ENCODE peak calls at places on chromosome 22, in seven cellular contexts. W is IMR-90, R is A549, C is HepG2, Z is H1, K is K562, S is SK-N-SH. J is an unnamed sample.

GRCh38 chr22:36765943-36766450 is 9.9 kb downstream of the IFT27 start:
- DNase-seq in W (peak), R (no peak), C (no peak), Z (no peak), K (no peak), S (no peak), J (no peak)

GRCh38 chr22:38260760-38261477 is 11.9 kb downstream of the TMEM184B start:
- DNase-seq in W (peak), R (no peak), C (peak), Z (no peak), K (no peak), S (no peak), J (no peak)

GRCh38 chr22:29344137-29344536 is 28.6 kb upstream of the RASL10A start:
- DNase-seq in W (peak), R (peak), C (peak), Z (no peak), K (no peak), S (peak), J (no peak)

GRCh38 chr22:25232301-25232700 is 12.9 kb downstream of the CRYBB2 start:
- DNase-seq in W (peak), R (no peak), C (no peak), Z (no peak), K (no peak), S (no peak), J (no peak)

GRCh38 chr22:21013742-21014201 is 1.2 kb upstream of the P2RX6 start:
- DNase-seq in W (no peak), R (no peak), C (no peak), Z (no peak), K (no peak), S (no peak), J (no peak)

GRCh38 chr22:38873469-38874411 is 1.7 kb upstream of the CBX6 start:
- DNase-seq in W (no peak), R (no peak), C (no peak), Z (peak), K (no peak), S (no peak), J (peak)

GRCh38 chr22:25051073-25051472 is 98.6 kb downstream of the KIAA1671 start:
- DNase-seq in W (no peak), R (no peak), C (no peak), Z (peak), K (peak), S (peak), J (no peak)

GRCh38 chr22:39917091-39917703 is 16.3 kb downstream of the GRAP2 start:
- DNase-seq in W (no peak), R (no peak), C (no peak), Z (no peak), K (no peak), S (no peak), J (no peak)

GRCh38 chr22:31736458-31736857 is 13.5 kb downstream of the PRR14L start:
- DNase-seq in W (no peak), R (no peak), C (no peak), Z (no peak), K (no peak), S (no peak), J (no peak)

GRCh38 chr22:25840162-25840561 is 98.2 kb downstream of the MYO18B start:
- DNase-seq in W (no peak), R (no peak), C (no peak), Z (peak), K (no peak), S (no peak), J (no peak)

GRCh38 chr22:42439021-42439420 is 6.8 kb upstream of the NFAM1 start:
- DNase-seq in W (no peak), R (no peak), C (no peak), Z (no peak), K (no peak), S (no peak), J (no peak)

GRCh38 chr22:26431151-26431995 is 2.3 kb downstream of the ASPHD2 start:
- DNase-seq in W (no peak), R (no peak), C (no peak), Z (no peak), K (no peak), S (no peak), J (peak)

GRCh38 chr22:29313126-29314071 is 2.1 kb downstream of the RASL10A start:
- DNase-seq in W (no peak), R (no peak), C (no peak), Z (peak), K (no peak), S (peak), J (no peak)

GRCh38 chr22:31604137-31604705 is 57.8 kb downstream of the PISD start:
- DNase-seq in W (no peak), R (no peak), C (no peak), Z (no peak), K (no peak), S (no peak), J (no peak)

GRCh38 chr22:39658367-39658766 is 87.8 kb downstream of the CACNA1I start:
- DNase-seq in W (no peak), R (peak), C (no peak), Z (no peak), K (no peak), S (no peak), J (no peak)

GRCh38 chr22:12613199-12613598 is 2914.8 kb upstream of the OR11H1 start:
- DNase-seq in W (no peak), R (no peak), C (no peak), Z (no peak), K (no peak), S (no peak), J (no peak)

GRCh38 chr22:19902245-19902699 is 39.3 kb upstream of the COMT start:
- DNase-seq in W (no peak), R (no peak), C (peak), Z (no peak), K (no peak), S (no peak), J (no peak)

GRCh38 chr22:50656122-50657070 is 16.2 kb upstream of the SHANK3 start:
- DNase-seq in W (peak), R (peak), C (peak), Z (no peak), K (no peak), S (peak), J (no peak)

GRCh38 chr22:49770454-49771265 is 57.0 kb downstream of the BRD1 start:
- DNase-seq in W (no peak), R (no peak), C (no peak), Z (no peak), K (no peak), S (no peak), J (no peak)

GRCh38 chr22:23073506-23074229 is 3.3 kb downstream of the GNAZ start:
- DNase-seq in W (no peak), R (no peak), C (no peak), Z (no peak), K (no peak), S (no peak), J (no peak)

GRCh38 chr22:23845661-23846469 is 7.1 kb upstream of the DERL3 start:
- DNase-seq in W (no peak), R (no peak), C (no peak), Z (no peak), K (no peak), S (peak), J (no peak)

GRCh38 chr22:20384865-20385264 is 9.1 kb upstream of the ZNF74 start:
- DNase-seq in W (no peak), R (no peak), C (no peak), Z (no peak), K (no peak), S (no peak), J (no peak)

GRCh38 chr22:37696657-37697539 is at the start of gene TRIOBP:
- DNase-seq in W (peak), R (peak), C (no peak), Z (peak), K (peak), S (peak), J (peak)

GRCh38 chr22:27654536-27655445 is 146.8 kb downstream of the MN1 start:
- DNase-seq in W (peak), R (no peak), C (no peak), Z (peak), K (no peak), S (no peak), J (no peak)

GRCh38 chr22:27648853-27649252 is 152.7 kb downstream of the MN1 start:
- DNase-seq in W (no peak), R (no peak), C (no peak), Z (no peak), K (no peak), S (no peak), J (no peak)

GRCh38 chr22:27650572-27650971 is 151.0 kb downstream of the MN1 start:
- DNase-seq in W (no peak), R (no peak), C (no peak), Z (no peak), K (no peak), S (no peak), J (no peak)

GRCh38 chr22:27650985-27651384 is 150.6 kb downstream of the MN1 start:
- DNase-seq in W (no peak), R (no peak), C (no peak), Z (no peak), K (no peak), S (no peak), J (no peak)

GRCh38 chr22:27651486-27651885 is 150.1 kb downstream of the MN1 start:
- DNase-seq in W (no peak), R (no peak), C (no peak), Z (no peak), K (no peak), S (no peak), J (no peak)
- TF ChIP-seq RFX5 in W (no peak), R (no peak), C (no peak), Z (no peak), K (no peak), S (no peak), J (no peak)

GRCh38 chr22:27462190-27462589 is 339.4 kb downstream of the MN1 start:
- DNase-seq in W (no peak), R (no peak), C (peak), Z (no peak), K (no peak), S (peak), J (no peak)

GRCh38 chr22:27461470-27461869 is 340.1 kb downstream of the MN1 start:
- DNase-seq in W (peak), R (peak), C (no peak), Z (no peak), K (no peak), S (no peak), J (no peak)

GRCh38 chr22:27459955-27460354 is 341.6 kb downstream of the MN1 start:
- DNase-seq in W (no peak), R (no peak), C (no peak), Z (no peak), K (no peak), S (no peak), J (no peak)

GRCh38 chr22:27463121-27463520 is 338.4 kb downstream of the MN1 start:
- DNase-seq in W (no peak), R (no peak), C (no peak), Z (no peak), K (no peak), S (no peak), J (no peak)

GRCh38 chr22:27460596-27461347 is 340.8 kb downstream of the MN1 start:
- DNase-seq in W (peak), R (no peak), C (no peak), Z (no peak), K (no peak), S (no peak), J (no peak)
- TF ChIP-seq RFX5 in W (no peak), R (no peak), C (no peak), Z (no peak), K (no peak), S (no peak), J (no peak)

DNA sequence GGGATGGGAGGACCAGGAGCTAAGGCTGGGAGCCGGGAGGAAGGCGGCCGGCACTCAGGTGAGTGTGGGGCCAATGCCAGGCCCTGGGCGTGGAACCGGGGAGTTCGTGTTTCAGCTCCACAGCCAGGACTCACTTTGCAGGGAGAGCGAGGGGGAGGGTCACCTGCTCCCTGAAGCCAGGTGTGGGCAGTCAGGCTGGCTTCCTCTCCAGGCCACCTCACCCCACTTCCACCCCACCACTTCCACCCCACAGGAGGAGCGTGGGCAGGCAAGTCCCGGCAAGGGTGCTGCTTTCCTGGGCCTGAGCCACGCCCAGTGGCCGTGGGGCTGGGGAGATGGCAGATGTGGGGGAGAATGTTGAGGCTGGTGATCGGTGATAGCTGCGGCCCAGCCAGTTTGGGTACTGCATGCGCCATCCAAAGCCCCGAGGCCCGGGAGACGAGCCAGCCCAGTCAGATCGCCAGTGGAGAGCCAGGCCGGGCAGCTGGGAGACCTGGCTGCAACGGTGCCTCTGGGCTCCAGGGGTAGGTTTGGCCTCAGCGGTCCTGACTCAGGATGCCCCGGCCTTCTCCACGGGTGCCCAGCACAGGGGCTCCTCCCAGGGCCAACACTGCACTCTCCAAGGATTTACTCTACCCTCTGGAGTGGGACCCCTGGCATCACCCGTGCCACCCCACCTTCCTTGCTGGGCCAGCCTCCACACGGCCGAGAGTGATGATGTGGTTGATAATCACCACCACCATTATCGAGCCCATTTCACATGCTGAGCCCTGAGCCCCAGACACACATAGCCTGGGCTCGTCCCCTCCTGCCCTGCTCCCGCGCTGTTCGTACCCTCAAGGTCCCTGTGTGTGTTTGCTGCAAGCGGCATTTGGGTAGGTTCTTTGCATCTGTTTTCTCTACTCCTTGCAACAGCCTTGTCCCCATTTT is 93.8 kb downstream of the WNT7B start:
- DNase-seq in W (no peak), R (no peak), C (no peak), Z (no peak), K (no peak), S (no peak), J (no peak)
- TF ChIP-seq RFX5 in W (no peak), R (no peak), C (no peak), Z (no peak), K (no peak), S (no peak), J (no peak)

DNA sequence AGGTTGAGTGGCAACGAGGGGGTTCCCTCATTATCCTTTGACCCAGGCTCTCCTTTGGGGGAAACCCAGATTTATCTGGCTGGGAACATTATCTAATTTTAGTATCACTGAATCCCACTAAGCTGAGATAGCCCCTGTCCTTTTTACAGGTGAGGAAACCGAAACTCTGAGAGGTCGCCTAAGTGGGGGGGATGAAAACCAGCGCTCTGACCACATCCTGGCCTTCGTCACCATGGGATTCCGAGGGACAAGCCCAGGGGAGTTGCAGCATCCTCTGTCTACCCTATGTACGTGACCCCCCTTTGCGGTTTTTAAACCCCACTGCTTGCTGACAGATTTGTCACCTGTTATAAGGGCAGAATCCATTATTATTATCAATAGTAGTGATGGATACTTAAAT is 61.0 kb downstream of the ISX start:
- DNase-seq in W (no peak), R (no peak), C (no peak), Z (no peak), K (no peak), S (no peak), J (peak)
- TF ChIP-seq RFX5 in W (no peak), R (no peak), C (no peak), Z (no peak), K (no peak), S (no peak), J (no peak)

GRCh38 chr22:35379146-35379993 is 1.5 kb upstream of the HMOX1 start:
- DNase-seq in W (no peak), R (no peak), C (peak), Z (no peak), K (no peak), S (no peak), J (no peak)
- TF ChIP-seq RFX5 in W (no peak), R (no peak), C (no peak), Z (no peak), K (no peak), S (no peak), J (no peak)

GRCh38 chr22:44847380-44847779 is 95.0 kb downstream of the ARHGAP8 start:
- DNase-seq in W (no peak), R (no peak), C (no peak), Z (no peak), K (no peak), S (peak), J (no peak)
- TF ChIP-seq RFX5 in W (no peak), R (no peak), C (no peak), Z (no peak), K (no peak), S (no peak), J (no peak)

GRCh38 chr22:41074941-41075710 is 17.3 kb upstream of the EP300 start:
- DNase-seq in W (no peak), R (no peak), C (no peak), Z (no peak), K (no peak), S (no peak), J (no peak)
- TF ChIP-seq RFX5 in W (no peak), R (no peak), C (no peak), Z (no peak), K (no peak), S (no peak), J (no peak)

GRCh38 chr22:48181168-48181955 is 1418.9 kb downstream of the TBC1D22A start:
- DNase-seq in W (no peak), R (no peak), C (no peak), Z (no peak), K (no peak), S (no peak), J (no peak)

GRCh38 chr22:48185656-48186055 is 1423.2 kb downstream of the TBC1D22A start:
- DNase-seq in W (no peak), R (no peak), C (no peak), Z (peak), K (no peak), S (no peak), J (no peak)

GRCh38 chr22:48185071-48185470 is 1422.6 kb downstream of the TBC1D22A start:
- DNase-seq in W (no peak), R (no peak), C (no peak), Z (no peak), K (no peak), S (no peak), J (no peak)

GRCh38 chr22:48182036-48182435 is 1419.6 kb downstream of the TBC1D22A start:
- DNase-seq in W (no peak), R (no peak), C (no peak), Z (no peak), K (no peak), S (no peak), J (no peak)

DNA sequence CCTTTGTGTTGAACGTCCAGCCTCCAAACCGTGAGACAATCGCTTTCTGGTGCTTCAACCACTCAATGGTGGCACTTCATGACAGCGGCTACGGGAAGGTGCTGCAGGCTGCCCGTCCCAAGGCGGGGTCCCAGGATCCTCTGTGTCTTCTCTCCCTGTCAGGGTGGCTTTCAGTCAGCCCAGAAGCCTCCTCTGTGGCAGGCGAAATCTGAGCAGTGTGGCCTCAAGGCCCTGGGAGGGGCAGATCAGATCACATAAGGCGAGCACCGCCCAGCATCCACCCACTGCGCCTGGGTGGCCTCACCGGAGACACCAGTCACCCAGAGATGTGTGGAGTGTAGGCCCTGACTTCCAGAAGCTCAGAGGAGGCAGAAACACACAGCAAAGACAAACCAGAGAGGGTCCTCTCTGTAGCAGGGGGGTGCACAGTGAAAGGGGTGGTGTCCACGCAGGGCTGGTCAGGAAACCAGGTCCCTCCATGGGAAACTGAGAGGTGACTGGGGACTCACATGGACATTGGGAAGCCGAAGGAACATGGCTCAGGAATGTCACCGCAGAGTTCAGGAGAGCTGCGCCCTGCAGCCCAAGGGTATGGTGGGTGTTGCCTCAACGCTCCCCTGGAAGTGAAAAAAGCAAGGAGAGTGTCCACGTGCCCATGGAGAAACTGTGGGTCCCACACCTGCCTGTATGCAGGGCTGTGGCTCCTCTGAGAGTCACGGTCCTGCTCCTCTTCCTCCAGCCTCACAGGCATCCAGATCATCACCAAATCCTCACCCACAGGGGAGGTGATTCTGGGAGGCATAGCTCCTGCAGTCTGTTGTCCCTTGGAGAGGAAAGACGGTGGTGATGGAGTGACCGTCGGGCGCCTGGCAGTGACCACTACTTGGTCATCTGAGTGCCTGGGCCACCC is 1420.7 kb downstream of the TBC1D22A start:
- DNase-seq in W (no peak), R (no peak), C (no peak), Z (no peak), K (no peak), S (no peak), J (no peak)
- TF ChIP-seq RFX5 in W (no peak), R (no peak), C (no peak), Z (no peak), K (no peak), S (no peak), J (no peak)

J was measured in GM12878.